ENCODE peak calls at places on chromosomes 5 and 9, in four cellular contexts. K is vagina, T is H9, W is uterus. R is an unnamed sample. For H3K4me1, the result is how much of the 10 kb centered on the place peaks cover.

GRCh38 chr5:166068547-166069335 is 2222.7 kb upstream of the WWC1 start:
- DNase-seq in K (no peak), T (no peak), W (no peak), R (no peak)

GRCh38 chr5:98905857-98906688 is 22.7 kb downstream of the CHD1 start:
- DNase-seq in K (no peak), T (no peak), W (no peak), R (no peak)

GRCh38 chr9:75866273-75866871 is 24.1 kb upstream of the PCSK5 start:
- DNase-seq in K (no peak), T (no peak), W (no peak), R (peak)

GRCh38 chr9:116020801-116021200 is 132.8 kb upstream of the PAPPA start:
- DNase-seq in K (no peak), T (no peak), W (no peak), R (no peak)

GRCh38 chr5:109939109-109939682 is 249.5 kb downstream of the MAN2A1 start:
- DNase-seq in K (no peak), T (no peak), W (no peak), R (no peak)

GRCh38 chr5:68287976-68288755 is 72.6 kb downstream of the PIK3R1 start:
- DNase-seq in K (no peak), T (peak), W (peak), R (peak)

GRCh38 chr5:95857185-95857945 is 34.8 kb upstream of the GLRX start:
- DNase-seq in K (no peak), T (no peak), W (peak), R (peak)

GRCh38 chr5:154794525-154795234 is 39.5 kb downstream of the LARP1 start:
- DNase-seq in K (no peak), T (no peak), W (no peak), R (no peak)

GRCh38 chr5:30749971-30750370 is 443.5 kb upstream of the CDH6 start:
- DNase-seq in K (no peak), T (no peak), W (no peak), R (no peak)

GRCh38 chr5:148846930-148847329 is 20.5 kb downstream of the ADRB2 start:
- DNase-seq in K (no peak), T (no peak), W (no peak), R (no peak)

GRCh38 chr9:13810510-13810909 is 503.4 kb downstream of the NFIB start:
- DNase-seq in K (no peak), T (no peak), W (no peak), R (no peak)

GRCh38 chr5:59917121-59917520 is 23.6 kb upstream of the PDE4D start:
- DNase-seq in K (no peak), T (no peak), W (no peak), R (no peak)

GRCh38 chr9:136254381-136255165 is 9.0 kb upstream of the QSOX2 start:
- DNase-seq in K (no peak), T (no peak), W (no peak), R (peak)

GRCh38 chr9:97468658-97469448 is 32.6 kb upstream of the TMOD1 start:
- DNase-seq in K (no peak), T (peak), W (peak), R (peak)

GRCh38 chr5:136212252-136212721 is 19.3 kb upstream of the SMIM32 start:
- DNase-seq in K (no peak), T (peak), W (peak), R (peak)

GRCh38 chr5:122458278-122458872 is 146.3 kb downstream of the SNCAIP start:
- DNase-seq in K (no peak), T (no peak), W (no peak), R (no peak)

GRCh38 chr5:573976-574375 is 38.2 kb upstream of the CEP72 start:
- DNase-seq in K (peak), T (peak), W (no peak), R (no peak)

GRCh38 chr5:42620579-42621216 is 135.9 kb upstream of the CCDC152 start:
- DNase-seq in K (no peak), T (no peak), W (no peak), R (no peak)

GRCh38 chr9:133950916-133951231 is 41.2 kb downstream of the VAV2 start:
- DNase-seq in K (no peak), T (no peak), W (no peak), R (no peak)

GRCh38 chr5:181243020-181243520 is 636 bp downstream of the RACK1 start:
- DNase-seq in K (no peak), T (no peak), W (no peak), R (no peak)

GRCh38 chr5:94174748-94175411 is 433.5 kb upstream of the POU5F2 start:
- DNase-seq in K (no peak), T (no peak), W (no peak), R (no peak)

GRCh38 chr5:77170196-77170595 is 40.3 kb upstream of the PDE8B start:
- DNase-seq in K (no peak), T (no peak), W (no peak), R (no peak)

GRCh38 chr5:138686668-138687067 is 66.6 kb upstream of the CTNNA1 start:
- DNase-seq in K (no peak), T (no peak), W (no peak), R (no peak)

GRCh38 chr5:20276061-20276958 is 288.3 kb upstream of the CDH18 start:
- DNase-seq in K (no peak), T (peak), W (no peak), R (no peak)

GRCh38 chr5:100777680-100778281 is 125.3 kb downstream of the ST8SIA4 start:
- DNase-seq in K (no peak), T (no peak), W (no peak), R (peak)

GRCh38 chr9:108156270-108156998 is 666.9 kb upstream of the KLF4 start:
- DNase-seq in K (no peak), T (no peak), W (no peak), R (no peak)

GRCh38 chr9:108149346-108149745 is 659.8 kb upstream of the KLF4 start:
- DNase-seq in K (no peak), T (no peak), W (no peak), R (no peak)

GRCh38 chr9:108150736-108151135 is 661.2 kb upstream of the KLF4 start:
- DNase-seq in K (no peak), T (no peak), W (no peak), R (no peak)

GRCh38 chr9:108153391-108153790 is 663.8 kb upstream of the KLF4 start:
- DNase-seq in K (no peak), T (no peak), W (no peak), R (no peak)

GRCh38 chr9:108151161-108151586 is 661.6 kb upstream of the KLF4 start:
- DNase-seq in K (no peak), T (no peak), W (no peak), R (no peak)
- H3K27ac ChIP-seq in K (peak), T (no peak), W (peak), R (no peak)

DNA sequence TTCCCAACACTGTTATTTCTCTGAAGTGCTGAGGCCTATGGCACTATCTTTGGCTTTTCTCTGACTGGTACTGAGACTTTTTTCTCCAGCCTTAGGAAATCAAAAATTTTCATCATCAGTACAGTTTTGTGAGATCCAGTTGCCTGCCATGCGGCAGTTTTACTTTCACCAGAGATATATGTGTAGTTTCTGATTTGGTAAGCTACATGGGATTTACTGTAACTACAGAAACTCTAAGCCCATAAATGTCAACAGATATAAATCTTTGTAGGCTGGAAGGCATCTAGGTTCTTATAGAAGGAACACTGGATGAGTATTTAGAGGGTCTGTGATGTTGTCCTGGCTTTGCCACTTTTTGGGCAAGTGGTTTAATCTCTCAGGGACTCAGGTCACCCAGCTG is 69.0 kb downstream of the DOCK2 start:
- DNase-seq in K (no peak), T (no peak), W (no peak), R (no peak)
- H3K4me1 ChIP-seq in K (under half), T (under half), W (under half), R (under half)

DNA sequence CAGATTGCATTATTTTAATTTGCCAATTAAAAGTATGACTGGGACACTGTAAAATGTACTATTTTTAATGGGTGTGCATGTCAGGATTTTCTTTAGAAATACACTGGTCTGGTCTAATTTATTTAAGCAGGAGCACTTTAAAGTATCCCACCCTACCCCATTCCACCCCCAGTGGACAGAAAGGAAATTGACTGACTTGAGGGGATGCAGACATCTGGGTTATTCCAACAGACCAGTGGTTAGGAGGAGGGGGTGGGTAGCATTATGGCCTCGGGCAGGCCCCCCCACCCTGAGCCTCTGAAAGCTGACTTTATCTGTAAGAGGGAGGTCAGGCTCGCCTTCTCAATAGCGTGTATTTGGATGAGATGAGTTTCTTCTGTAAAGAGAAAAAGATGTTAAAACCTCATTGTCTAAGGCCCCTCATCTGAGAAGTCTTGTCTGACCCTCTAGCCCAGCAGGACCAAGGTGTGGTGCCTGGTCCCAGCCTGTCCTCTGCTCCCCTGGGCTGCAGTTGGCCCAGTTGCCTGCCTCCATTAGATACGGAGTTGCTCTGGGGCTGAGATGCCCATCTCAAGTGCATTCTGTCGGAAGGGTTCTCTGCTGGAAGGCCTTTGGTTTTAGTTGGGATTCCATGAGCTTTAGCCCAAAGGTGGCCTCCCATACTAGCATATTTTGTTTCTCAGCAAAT is 4.4 kb downstream of the HNRNPAB start:
- DNase-seq in K (no peak), T (peak), W (no peak), R (no peak)
- TF ChIP-seq CTCF in K (no peak), T (peak), W (no peak), R (no peak)

GRCh38 chr5:32506809-32507208 is 62.3 kb upstream of the ZFR start:
- DNase-seq in K (no peak), T (no peak), W (peak), R (no peak)
- H3K27ac ChIP-seq in K (peak), T (no peak), W (peak), R (no peak)

DNA sequence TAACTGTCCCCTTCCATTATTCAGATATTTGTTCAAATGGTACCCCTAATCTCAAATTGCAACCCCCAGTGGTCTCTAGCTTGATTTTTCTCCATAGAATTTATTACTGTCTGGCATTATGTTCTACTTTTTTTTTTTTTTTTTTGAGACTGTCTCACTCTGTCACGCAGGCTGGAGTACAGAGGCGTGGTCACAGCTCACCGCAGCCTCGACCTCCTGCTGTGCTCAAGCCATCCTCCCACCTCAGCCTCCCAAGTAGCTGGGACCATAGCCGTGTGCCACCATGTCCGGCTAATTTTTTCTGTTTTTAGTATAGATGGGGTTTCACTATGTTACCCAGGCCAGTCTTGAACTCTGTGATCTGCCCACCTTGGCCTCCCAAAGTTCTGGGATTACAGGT is 2.0 kb upstream of the REEP5 start:
- DNase-seq in K (no peak), T (no peak), W (no peak), R (no peak)
- H3K4me1 ChIP-seq in K (under half), T (under half), W (under half), R (under half)

GRCh38 chr5:126615286-126615685 is 14.5 kb downstream of the PHAX start:
- DNase-seq in K (no peak), T (no peak), W (no peak), R (no peak)
- TF ChIP-seq CTCF in K (no peak), T (no peak), W (no peak), R (no peak)

GRCh38 chr5:6542421-6543345 is 90.2 kb downstream of the NSUN2 start:
- DNase-seq in K (peak), T (no peak), W (no peak), R (no peak)

GRCh38 chr5:6545036-6545693 is 87.7 kb downstream of the NSUN2 start:
- DNase-seq in K (peak), T (no peak), W (no peak), R (no peak)

GRCh38 chr5:6544561-6544935 is 88.3 kb downstream of the NSUN2 start:
- DNase-seq in K (peak), T (no peak), W (no peak), R (no peak)

GRCh38 chr5:6543830-6544560 is 88.8 kb downstream of the NSUN2 start:
- DNase-seq in K (peak), T (no peak), W (no peak), R (no peak)

DNA sequence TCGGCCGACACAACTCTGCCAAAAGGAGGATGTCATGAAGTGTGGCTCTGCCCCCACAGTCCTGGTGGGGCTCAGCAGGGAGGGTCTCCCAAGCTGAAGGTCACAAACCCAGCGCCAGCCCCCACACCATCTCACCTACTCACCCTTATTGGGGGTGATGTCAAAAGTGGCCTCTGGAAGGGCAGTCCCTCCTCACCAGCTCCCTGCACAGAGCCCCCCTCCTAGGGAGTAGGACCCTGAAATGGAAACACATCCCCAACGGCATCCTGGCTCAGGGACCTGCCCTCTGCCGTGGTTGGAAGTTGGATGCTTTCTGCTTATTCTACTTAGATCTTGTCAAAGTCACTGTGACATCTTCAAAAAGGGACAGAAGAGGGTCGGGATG is 89.5 kb downstream of the NSUN2 start:
- DNase-seq in K (peak), T (no peak), W (no peak), R (no peak)
- H3K27ac ChIP-seq in K (no peak), T (no peak), W (no peak), R (no peak)

GRCh38 chr9:89743576-89744254 is 138.9 kb downstream of the GADD45G start:
- DNase-seq in K (no peak), T (peak), W (no peak), R (no peak)
- H3K4me1 ChIP-seq in K (under half), T (under half), W (under half), R (under half)

GRCh38 chr9:118189615-118190014 is 485.4 kb downstream of the TLR4 start:
- DNase-seq in K (no peak), T (no peak), W (no peak), R (no peak)

DNA sequence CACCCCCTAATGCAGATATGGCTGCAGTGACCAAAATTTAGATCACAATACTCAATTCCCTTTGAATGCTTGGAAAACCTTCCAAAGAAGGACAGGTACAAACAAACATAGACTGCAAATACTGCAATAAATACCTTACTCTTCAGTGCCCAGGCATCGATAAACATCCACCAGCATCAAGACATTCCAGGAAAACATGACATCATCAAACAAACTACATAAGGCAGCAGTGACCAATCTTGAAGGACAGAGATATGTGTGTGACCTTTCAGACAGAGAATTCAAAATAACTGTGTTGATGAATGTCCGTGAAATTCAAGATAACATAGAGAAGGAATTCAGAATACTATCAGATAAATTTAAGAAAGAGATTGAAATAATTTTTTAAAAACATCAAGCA is 488.6 kb downstream of the TLR4 start:
- DNase-seq in K (no peak), T (no peak), W (no peak), R (no peak)
- TF ChIP-seq CTCF in K (no peak), T (no peak), W (no peak), R (no peak)

R was measured in pancreas.